ENCODE peak calls at places on chromosomes 13 and 19, in four cellular contexts. W, Q, V and U are unnamed samples.
A peak's percentile ranks its signal among the peaks of the same experiment; 100 is the strongest.

GRCh38 chr13:31742102-31742695 is 2.9 kb downstream of the RXFP2 start:
- DNase-seq in W (peak; percentile 69), V (peak; percentile 61), Q (peak; percentile 36), U (peak; percentile 72)

GRCh38 chr13:111177081-111177711 is 62.1 kb downstream of the ARHGEF7 start:
- DNase-seq in W (peak; percentile 68), Q (no peak), V (peak; percentile 23), U (no peak)

GRCh38 chr13:44664308-44664707 is 88.2 kb upstream of the TSC22D1 start:
- DNase-seq in V (no peak), W (no peak), Q (no peak), U (no peak)

GRCh38 chr19:54606891-54607781 is 13.7 kb downstream of the LILRA1 start:
- DNase-seq in V (no peak), W (no peak), Q (no peak), U (no peak)

GRCh38 chr19:33234736-33235135 is 9.1 kb upstream of the SLC7A10 start:
- DNase-seq in V (no peak), Q (no peak), W (no peak), U (no peak)

GRCh38 chr19:16206046-16206605 is 8.4 kb downstream of the AP1M1 start:
- DNase-seq in V (no peak), Q (no peak), W (no peak), U (no peak)

GRCh38 chr13:108919036-108919907 is 289.9 kb downstream of the MYO16 start:
- DNase-seq in Q (no peak), V (peak; percentile 26), W (peak; percentile 26), U (no peak)

GRCh38 chr19:55248166-55248675 is 10.6 kb downstream of the PPP6R1 start:
- DNase-seq in V (no peak), W (no peak), Q (no peak), U (no peak)

GRCh38 chr19:1849999-1850398 is 1.7 kb upstream of the REXO1 start:
- DNase-seq in W (no peak), V (no peak), Q (no peak), U (no peak)

GRCh38 chr19:29854033-29854432 is 42.2 kb downstream of the CCNE1 start:
- DNase-seq in W (no peak), Q (no peak), V (no peak), U (no peak)

GRCh38 chr13:101271681-101272245 is 144.5 kb downstream of the NALCN start:
- DNase-seq in Q (no peak), V (no peak), W (no peak), U (no peak)

GRCh38 chr19:52099497-52100138 is 4.1 kb upstream of the ZNF841 start:
- DNase-seq in V (no peak), Q (no peak), W (no peak), U (no peak)

GRCh38 chr13:33678906-33679657 is 138.9 kb upstream of the RFC3 start:
- DNase-seq in W (peak; percentile 1), V (peak; percentile 66), Q (no peak), U (peak; percentile 77)

GRCh38 chr19:15245370-15246197 is 13.3 kb upstream of the EPHX3 start:
- DNase-seq in W (no peak), Q (no peak), V (no peak), U (no peak)

GRCh38 chr19:15399234-15399515 is 19.6 kb upstream of the AKAP8 start:
- DNase-seq in Q (no peak), V (no peak), W (no peak), U (no peak)

GRCh38 chr13:85654227-85654626 is 145.0 kb downstream of the SLITRK6 start:
- DNase-seq in W (no peak), V (peak; percentile 26), Q (no peak), U (peak; percentile 14)

GRCh38 chr13:59488436-59488835 is 675.3 kb downstream of the DIAPH3 start:
- DNase-seq in V (peak; percentile 66), Q (no peak), W (no peak), U (no peak)

GRCh38 chr13:34667356-34668218 is 274.5 kb upstream of the NBEA start:
- DNase-seq in Q (no peak), W (no peak), V (no peak), U (no peak)

GRCh38 chr13:20609145-20609544 is 42.2 kb downstream of the IFT88 start:
- DNase-seq in V (peak; percentile 82), Q (no peak), W (peak; percentile 94), U (no peak)

GRCh38 chr13:39835253-39835652 is 179.8 kb downstream of the COG6 start:
- DNase-seq in V (no peak), W (no peak), Q (no peak), U (peak; percentile 49)

GRCh38 chr13:32255744-32256120 is 59.4 kb downstream of the ZAR1L start:
- DNase-seq in Q (no peak), W (peak; percentile 76), V (no peak), U (no peak)

GRCh38 chr19:47623921-47624391 is 15.0 kb downstream of the BICRA start:
- DNase-seq in W (no peak), Q (no peak), V (no peak), U (peak; percentile 50)

DNA sequence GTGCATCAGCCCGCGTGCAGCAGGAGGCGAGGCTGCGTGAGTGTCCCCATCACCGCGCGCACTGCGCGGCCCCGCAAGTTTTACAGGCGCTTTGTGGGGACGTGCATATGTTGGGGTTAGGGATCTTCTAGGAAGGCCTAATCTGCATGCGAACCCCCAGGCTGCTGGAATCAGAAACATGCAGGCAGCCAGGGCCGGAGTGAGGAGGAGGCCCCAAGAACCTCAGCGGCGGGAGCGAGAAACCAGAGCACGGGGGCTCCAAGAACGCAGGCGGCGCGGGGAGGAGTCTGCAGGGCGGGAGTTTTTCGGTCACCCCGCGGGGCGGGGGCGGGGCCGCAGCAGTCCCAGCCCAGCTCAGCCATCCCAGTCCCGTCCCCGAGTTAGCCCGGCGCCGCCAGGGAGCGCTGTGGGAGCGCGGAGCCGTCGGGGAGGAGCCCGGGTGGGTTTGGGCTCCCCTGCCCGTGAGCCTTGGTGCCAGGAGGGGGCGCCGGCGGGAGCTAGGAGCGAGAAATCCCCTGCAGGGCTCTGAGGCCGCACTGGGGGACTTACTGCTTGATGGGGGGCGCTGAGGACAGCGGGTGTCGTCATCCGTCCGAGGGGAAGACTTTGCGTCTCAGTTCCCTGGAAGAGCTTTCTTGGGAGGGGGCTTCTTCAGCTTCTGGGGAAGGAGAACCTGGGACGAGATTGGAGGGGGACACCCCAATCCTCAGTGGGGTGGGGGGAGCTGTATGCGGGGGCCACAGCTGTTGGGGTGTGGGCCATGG is 933 bp upstream of the NRTN start:
- DNase-seq in W (peak; percentile 77), V (peak; percentile 92), Q (peak; percentile 88), U (peak; percentile 95)
- H3K27ac ChIP-seq in W (no peak overlapping the region), V (no peak overlapping the region), Q (no peak overlapping the region), U (no peak overlapping the region)

DNA sequence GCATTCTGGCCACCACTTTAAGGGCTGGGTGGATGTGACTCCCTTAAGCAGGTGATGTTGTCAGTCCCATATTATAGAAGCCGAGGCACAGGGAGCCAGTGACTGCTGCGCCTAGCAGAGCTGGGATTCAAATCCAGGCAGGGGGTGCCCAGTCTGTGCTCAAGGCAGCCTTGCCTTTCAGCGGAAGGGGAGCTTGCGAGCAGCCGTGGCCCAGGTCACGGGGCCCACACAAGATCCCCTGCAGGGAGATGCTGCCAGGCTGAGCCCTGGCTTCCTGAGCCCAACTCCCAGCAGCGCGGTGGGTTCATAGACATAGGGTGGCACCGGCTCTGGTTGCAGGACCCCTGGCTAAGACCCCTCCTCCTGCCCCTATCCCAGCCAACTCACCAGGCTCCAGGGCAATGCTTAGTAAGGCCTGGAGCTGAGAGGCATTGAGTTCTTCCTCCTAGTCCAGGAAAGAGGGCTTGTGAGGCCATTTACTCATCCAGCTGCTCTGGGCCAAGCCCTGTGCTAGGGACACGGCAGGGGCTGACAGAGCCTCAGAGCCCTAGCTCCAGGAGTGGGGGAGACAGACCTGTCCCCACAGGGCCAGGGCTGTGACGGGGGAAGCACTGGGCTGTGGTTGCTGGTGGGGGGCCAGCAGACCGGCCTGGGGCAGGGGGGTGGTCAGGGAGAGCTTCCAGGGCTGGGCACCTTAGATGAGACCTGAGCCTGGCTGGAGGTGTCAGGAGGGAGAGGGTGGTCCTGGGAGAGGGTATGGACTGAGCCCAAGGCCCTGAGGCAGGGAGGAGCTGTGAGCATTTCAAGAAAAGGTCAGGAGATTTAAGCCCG is 9.6 kb downstream of the CAPN12 start:
- DNase-seq in V (peak; percentile 43), Q (no peak), W (no peak), U (peak; percentile 50)
- H3K23ac ChIP-seq in V (no peak overlapping the region), Q (no peak overlapping the region), W (no peak overlapping the region), U (no peak overlapping the region)

GRCh38 chr19:42166336-42166735 is 34.1 kb upstream of the POU2F2 start:
- DNase-seq in W (no peak), V (no peak), Q (no peak), U (no peak)
- H2BK120ac ChIP-seq in W (no peak overlapping the region), V (no peak overlapping the region), Q (no peak overlapping the region), U (no peak overlapping the region)

DNA sequence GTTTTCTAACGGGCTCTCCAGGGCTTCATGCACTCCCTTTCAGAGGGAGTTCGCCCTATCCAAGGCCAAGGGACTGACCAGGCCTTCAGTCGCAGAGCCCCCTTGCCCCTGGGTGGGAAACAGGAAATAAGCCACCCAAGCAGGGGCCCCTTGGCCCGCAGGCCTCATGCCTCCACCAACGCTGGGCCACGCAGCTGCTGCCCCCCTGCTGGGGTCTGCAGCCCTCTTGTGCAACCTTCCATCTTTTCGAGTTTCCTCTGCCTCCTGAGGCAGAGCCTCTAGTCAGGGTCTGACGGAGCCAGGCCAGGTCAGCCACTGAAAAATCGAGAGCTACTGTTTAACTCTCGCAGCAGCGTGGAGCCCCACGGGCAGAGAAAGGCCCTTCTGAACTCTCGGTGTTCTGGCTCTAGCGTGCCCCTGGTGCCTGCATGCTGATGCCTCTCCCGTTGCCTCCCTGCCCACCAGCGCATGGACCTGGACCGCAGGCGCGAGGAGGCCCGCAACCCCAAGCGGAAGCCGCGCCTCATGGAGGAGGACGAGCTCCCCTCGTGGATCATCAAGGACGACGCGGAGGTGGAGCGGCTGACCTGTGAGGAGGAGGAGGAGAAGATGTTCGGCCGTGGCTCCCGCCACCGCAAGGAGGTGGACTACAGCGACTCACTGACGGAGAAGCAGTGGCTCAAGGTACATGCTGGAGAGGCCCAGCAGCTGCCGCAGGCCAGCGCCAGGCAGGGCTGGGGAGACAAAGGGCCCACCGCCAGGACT is 54.6 kb upstream of the LDLR start:
- DNase-seq in Q (no peak), V (no peak), W (no peak), U (no peak)
- H3K27ac ChIP-seq in Q (no peak overlapping the region), V (no peak overlapping the region), W (no peak overlapping the region), U (no peak overlapping the region)

GRCh38 chr19:30864460-30865215 is 484.6 kb downstream of the TSHZ3 start:
- DNase-seq in W (no peak), Q (no peak), V (no peak), U (no peak)
- H3K23ac ChIP-seq in W (no peak overlapping the region), Q (no peak overlapping the region), V (no peak overlapping the region), U (no peak overlapping the region)